ENCODE peak calls at places on chromosome 4, in ten cellular contexts. One of them, this sample, is unnamed.

GRCh38 chr4:8689741-8690140 is 97.2 kb downstream of the CPZ start:
- DNase-seq in chondrocyte: no peak
- DNase-seq in HS-5: no peak
- DNase-seq in stimulated activated CD8-positive, alpha-beta memory T cell treated with anti-CD3 and anti-CD28 coated beads, Interleukin-7, amount 100 ng/mL, for 1 hour: no peak
- DNase-seq in activated CD4-positive, alpha-beta memory T cell treated with anti-CD3 and anti-CD28 coated beads, Interleukin-2, amount 10 ng/mL, durations not matched to agents 7 days and 5 days: no peak
- DNase-seq in NT2/D1: no peak
- DNase-seq in choroid plexus epithelial cell: no peak
- DNase-seq in cardiac muscle cell: no peak
- DNase-seq in activated B cell treated with CpG ODN at 0.5 μM for 24 hours: no peak
- DNase-seq in T-helper 9 cell: no peak
- DNase-seq in this sample: no peak

GRCh38 chr4:152398060-152398459 is 137.8 kb downstream of the FBXW7 start:
- DNase-seq in chondrocyte: no peak
- DNase-seq in HS-5: no peak
- DNase-seq in stimulated activated CD8-positive, alpha-beta memory T cell treated with anti-CD3 and anti-CD28 coated beads, Interleukin-7, amount 100 ng/mL, for 1 hour: no peak
- DNase-seq in activated CD4-positive, alpha-beta memory T cell treated with anti-CD3 and anti-CD28 coated beads, Interleukin-2, amount 10 ng/mL, durations not matched to agents 7 days and 5 days: no peak
- DNase-seq in NT2/D1: no peak
- DNase-seq in choroid plexus epithelial cell: peak
- DNase-seq in cardiac muscle cell: peak
- DNase-seq in activated B cell treated with CpG ODN at 0.5 μM for 24 hours: no peak
- DNase-seq in T-helper 9 cell: no peak
- DNase-seq in this sample: no peak

GRCh38 chr4:108433832-108434231 is 186.5 kb upstream of the RPL34 start:
- DNase-seq in chondrocyte: no peak
- DNase-seq in HS-5: no peak
- DNase-seq in stimulated activated CD8-positive, alpha-beta memory T cell treated with anti-CD3 and anti-CD28 coated beads, Interleukin-7, amount 100 ng/mL, for 1 hour: peak
- DNase-seq in activated CD4-positive, alpha-beta memory T cell treated with anti-CD3 and anti-CD28 coated beads, Interleukin-2, amount 10 ng/mL, durations not matched to agents 7 days and 5 days: peak
- DNase-seq in NT2/D1: no peak
- DNase-seq in choroid plexus epithelial cell: peak
- DNase-seq in cardiac muscle cell: no peak
- DNase-seq in activated B cell treated with CpG ODN at 0.5 μM for 24 hours: no peak
- DNase-seq in T-helper 9 cell: no peak
- DNase-seq in this sample: no peak

GRCh38 chr4:32745351-32745750 is 2025.2 kb downstream of the PCDH7 start:
- DNase-seq in chondrocyte: no peak
- DNase-seq in HS-5: no peak
- DNase-seq in stimulated activated CD8-positive, alpha-beta memory T cell treated with anti-CD3 and anti-CD28 coated beads, Interleukin-7, amount 100 ng/mL, for 1 hour: no peak
- DNase-seq in activated CD4-positive, alpha-beta memory T cell treated with anti-CD3 and anti-CD28 coated beads, Interleukin-2, amount 10 ng/mL, durations not matched to agents 7 days and 5 days: no peak
- DNase-seq in NT2/D1: no peak
- DNase-seq in choroid plexus epithelial cell: no peak
- DNase-seq in cardiac muscle cell: no peak
- DNase-seq in activated B cell treated with CpG ODN at 0.5 μM for 24 hours: no peak
- DNase-seq in T-helper 9 cell: no peak
- DNase-seq in this sample: no peak

GRCh38 chr4:145260091-145260490 is 79.7 kb upstream of the OTUD4 start:
- DNase-seq in chondrocyte: no peak
- DNase-seq in HS-5: no peak
- DNase-seq in stimulated activated CD8-positive, alpha-beta memory T cell treated with anti-CD3 and anti-CD28 coated beads, Interleukin-7, amount 100 ng/mL, for 1 hour: no peak
- DNase-seq in activated CD4-positive, alpha-beta memory T cell treated with anti-CD3 and anti-CD28 coated beads, Interleukin-2, amount 10 ng/mL, durations not matched to agents 7 days and 5 days: no peak
- DNase-seq in NT2/D1: peak
- DNase-seq in choroid plexus epithelial cell: no peak
- DNase-seq in cardiac muscle cell: no peak
- DNase-seq in activated B cell treated with CpG ODN at 0.5 μM for 24 hours: no peak
- DNase-seq in T-helper 9 cell: no peak
- DNase-seq in this sample: no peak

GRCh38 chr4:131288441-131288840 is 1860.7 kb upstream of the PCDH10 start:
- DNase-seq in chondrocyte: no peak
- DNase-seq in HS-5: no peak
- DNase-seq in stimulated activated CD8-positive, alpha-beta memory T cell treated with anti-CD3 and anti-CD28 coated beads, Interleukin-7, amount 100 ng/mL, for 1 hour: no peak
- DNase-seq in activated CD4-positive, alpha-beta memory T cell treated with anti-CD3 and anti-CD28 coated beads, Interleukin-2, amount 10 ng/mL, durations not matched to agents 7 days and 5 days: no peak
- DNase-seq in NT2/D1: no peak
- DNase-seq in choroid plexus epithelial cell: no peak
- DNase-seq in cardiac muscle cell: no peak
- DNase-seq in activated B cell treated with CpG ODN at 0.5 μM for 24 hours: no peak
- DNase-seq in T-helper 9 cell: no peak
- DNase-seq in this sample: no peak

GRCh38 chr4:97150966-97151365 is 992.3 kb downstream of the STPG2 start:
- DNase-seq in chondrocyte: no peak
- DNase-seq in HS-5: no peak
- DNase-seq in stimulated activated CD8-positive, alpha-beta memory T cell treated with anti-CD3 and anti-CD28 coated beads, Interleukin-7, amount 100 ng/mL, for 1 hour: no peak
- DNase-seq in activated CD4-positive, alpha-beta memory T cell treated with anti-CD3 and anti-CD28 coated beads, Interleukin-2, amount 10 ng/mL, durations not matched to agents 7 days and 5 days: no peak
- DNase-seq in NT2/D1: no peak
- DNase-seq in choroid plexus epithelial cell: no peak
- DNase-seq in cardiac muscle cell: no peak
- DNase-seq in activated B cell treated with CpG ODN at 0.5 μM for 24 hours: no peak
- DNase-seq in T-helper 9 cell: no peak
- DNase-seq in this sample: no peak

GRCh38 chr4:53116959-53117358 is 248.9 kb downstream of the SCFD2 start:
- DNase-seq in chondrocyte: no peak
- DNase-seq in HS-5: no peak
- DNase-seq in stimulated activated CD8-positive, alpha-beta memory T cell treated with anti-CD3 and anti-CD28 coated beads, Interleukin-7, amount 100 ng/mL, for 1 hour: no peak
- DNase-seq in activated CD4-positive, alpha-beta memory T cell treated with anti-CD3 and anti-CD28 coated beads, Interleukin-2, amount 10 ng/mL, durations not matched to agents 7 days and 5 days: no peak
- DNase-seq in NT2/D1: no peak
- DNase-seq in choroid plexus epithelial cell: peak
- DNase-seq in cardiac muscle cell: peak
- DNase-seq in activated B cell treated with CpG ODN at 0.5 μM for 24 hours: no peak
- DNase-seq in T-helper 9 cell: no peak
- DNase-seq in this sample: no peak

GRCh38 chr4:140115140-140115539 is 38.8 kb downstream of the MAML3 start:
- DNase-seq in chondrocyte: no peak
- DNase-seq in HS-5: no peak
- DNase-seq in stimulated activated CD8-positive, alpha-beta memory T cell treated with anti-CD3 and anti-CD28 coated beads, Interleukin-7, amount 100 ng/mL, for 1 hour: no peak
- DNase-seq in activated CD4-positive, alpha-beta memory T cell treated with anti-CD3 and anti-CD28 coated beads, Interleukin-2, amount 10 ng/mL, durations not matched to agents 7 days and 5 days: no peak
- DNase-seq in NT2/D1: no peak
- DNase-seq in choroid plexus epithelial cell: no peak
- DNase-seq in cardiac muscle cell: no peak
- DNase-seq in activated B cell treated with CpG ODN at 0.5 μM for 24 hours: no peak
- DNase-seq in T-helper 9 cell: no peak
- DNase-seq in this sample: no peak

GRCh38 chr4:182265881-182266280 is 22.7 kb downstream of the TENM3 start:
- DNase-seq in chondrocyte: no peak
- DNase-seq in HS-5: no peak
- DNase-seq in stimulated activated CD8-positive, alpha-beta memory T cell treated with anti-CD3 and anti-CD28 coated beads, Interleukin-7, amount 100 ng/mL, for 1 hour: no peak
- DNase-seq in activated CD4-positive, alpha-beta memory T cell treated with anti-CD3 and anti-CD28 coated beads, Interleukin-2, amount 10 ng/mL, durations not matched to agents 7 days and 5 days: no peak
- DNase-seq in NT2/D1: peak
- DNase-seq in choroid plexus epithelial cell: no peak
- DNase-seq in cardiac muscle cell: no peak
- DNase-seq in activated B cell treated with CpG ODN at 0.5 μM for 24 hours: no peak
- DNase-seq in T-helper 9 cell: no peak
- DNase-seq in this sample: no peak

GRCh38 chr4:76758290-76758882 is 139.6 kb downstream of the SOWAHB start:
- DNase-seq in chondrocyte: no peak
- DNase-seq in HS-5: peak
- DNase-seq in stimulated activated CD8-positive, alpha-beta memory T cell treated with anti-CD3 and anti-CD28 coated beads, Interleukin-7, amount 100 ng/mL, for 1 hour: no peak
- DNase-seq in activated CD4-positive, alpha-beta memory T cell treated with anti-CD3 and anti-CD28 coated beads, Interleukin-2, amount 10 ng/mL, durations not matched to agents 7 days and 5 days: no peak
- DNase-seq in NT2/D1: peak
- DNase-seq in choroid plexus epithelial cell: peak
- DNase-seq in cardiac muscle cell: peak
- DNase-seq in activated B cell treated with CpG ODN at 0.5 μM for 24 hours: no peak
- DNase-seq in T-helper 9 cell: no peak
- DNase-seq in this sample: no peak

GRCh38 chr4:154464654-154465053 is 26.9 kb downstream of the DCHS2 start:
- DNase-seq in chondrocyte: no peak
- DNase-seq in HS-5: no peak
- DNase-seq in stimulated activated CD8-positive, alpha-beta memory T cell treated with anti-CD3 and anti-CD28 coated beads, Interleukin-7, amount 100 ng/mL, for 1 hour: no peak
- DNase-seq in activated CD4-positive, alpha-beta memory T cell treated with anti-CD3 and anti-CD28 coated beads, Interleukin-2, amount 10 ng/mL, durations not matched to agents 7 days and 5 days: no peak
- DNase-seq in NT2/D1: no peak
- DNase-seq in choroid plexus epithelial cell: no peak
- DNase-seq in cardiac muscle cell: no peak
- DNase-seq in activated B cell treated with CpG ODN at 0.5 μM for 24 hours: no peak
- DNase-seq in T-helper 9 cell: no peak
- DNase-seq in this sample: no peak

GRCh38 chr4:57351716-57352115 is 241.5 kb upstream of the IGFBP7 start:
- DNase-seq in chondrocyte: no peak
- DNase-seq in HS-5: no peak
- DNase-seq in stimulated activated CD8-positive, alpha-beta memory T cell treated with anti-CD3 and anti-CD28 coated beads, Interleukin-7, amount 100 ng/mL, for 1 hour: no peak
- DNase-seq in activated CD4-positive, alpha-beta memory T cell treated with anti-CD3 and anti-CD28 coated beads, Interleukin-2, amount 10 ng/mL, durations not matched to agents 7 days and 5 days: no peak
- DNase-seq in NT2/D1: no peak
- DNase-seq in choroid plexus epithelial cell: no peak
- DNase-seq in cardiac muscle cell: no peak
- DNase-seq in activated B cell treated with CpG ODN at 0.5 μM for 24 hours: no peak
- DNase-seq in T-helper 9 cell: no peak
- DNase-seq in this sample: no peak

GRCh38 chr4:103402198-103402597 is 204.1 kb upstream of the CENPE start:
- DNase-seq in chondrocyte: no peak
- DNase-seq in HS-5: no peak
- DNase-seq in stimulated activated CD8-positive, alpha-beta memory T cell treated with anti-CD3 and anti-CD28 coated beads, Interleukin-7, amount 100 ng/mL, for 1 hour: no peak
- DNase-seq in activated CD4-positive, alpha-beta memory T cell treated with anti-CD3 and anti-CD28 coated beads, Interleukin-2, amount 10 ng/mL, durations not matched to agents 7 days and 5 days: no peak
- DNase-seq in NT2/D1: no peak
- DNase-seq in choroid plexus epithelial cell: no peak
- DNase-seq in cardiac muscle cell: no peak
- DNase-seq in activated B cell treated with CpG ODN at 0.5 μM for 24 hours: no peak
- DNase-seq in T-helper 9 cell: no peak
- DNase-seq in this sample: no peak

GRCh38 chr4:1842993-1843448 is 12.9 kb downstream of the LETM1 start:
- DNase-seq in chondrocyte: no peak
- DNase-seq in HS-5: peak
- DNase-seq in stimulated activated CD8-positive, alpha-beta memory T cell treated with anti-CD3 and anti-CD28 coated beads, Interleukin-7, amount 100 ng/mL, for 1 hour: no peak
- DNase-seq in activated CD4-positive, alpha-beta memory T cell treated with anti-CD3 and anti-CD28 coated beads, Interleukin-2, amount 10 ng/mL, durations not matched to agents 7 days and 5 days: no peak
- DNase-seq in NT2/D1: no peak
- DNase-seq in choroid plexus epithelial cell: peak
- DNase-seq in cardiac muscle cell: peak
- DNase-seq in activated B cell treated with CpG ODN at 0.5 μM for 24 hours: no peak
- DNase-seq in T-helper 9 cell: no peak
- DNase-seq in this sample: no peak

GRCh38 chr4:107733431-107733925 is 13.4 kb upstream of the PAPSS1 start:
- DNase-seq in chondrocyte: no peak
- DNase-seq in HS-5: no peak
- DNase-seq in stimulated activated CD8-positive, alpha-beta memory T cell treated with anti-CD3 and anti-CD28 coated beads, Interleukin-7, amount 100 ng/mL, for 1 hour: no peak
- DNase-seq in activated CD4-positive, alpha-beta memory T cell treated with anti-CD3 and anti-CD28 coated beads, Interleukin-2, amount 10 ng/mL, durations not matched to agents 7 days and 5 days: no peak
- DNase-seq in NT2/D1: no peak
- DNase-seq in choroid plexus epithelial cell: no peak
- DNase-seq in cardiac muscle cell: no peak
- DNase-seq in activated B cell treated with CpG ODN at 0.5 μM for 24 hours: no peak
- DNase-seq in T-helper 9 cell: no peak
- DNase-seq in this sample: no peak

GRCh38 chr4:181870326-181870725 is 372.9 kb upstream of the TENM3 start:
- DNase-seq in chondrocyte: no peak
- DNase-seq in HS-5: peak
- DNase-seq in stimulated activated CD8-positive, alpha-beta memory T cell treated with anti-CD3 and anti-CD28 coated beads, Interleukin-7, amount 100 ng/mL, for 1 hour: no peak
- DNase-seq in activated CD4-positive, alpha-beta memory T cell treated with anti-CD3 and anti-CD28 coated beads, Interleukin-2, amount 10 ng/mL, durations not matched to agents 7 days and 5 days: no peak
- DNase-seq in NT2/D1: no peak
- DNase-seq in choroid plexus epithelial cell: peak
- DNase-seq in cardiac muscle cell: no peak
- DNase-seq in activated B cell treated with CpG ODN at 0.5 μM for 24 hours: no peak
- DNase-seq in T-helper 9 cell: no peak
- DNase-seq in this sample: no peak

GRCh38 chr4:51842167-51842553 is 793 bp upstream of the DCUN1D4 start:
- DNase-seq in chondrocyte: no peak
- DNase-seq in HS-5: no peak
- DNase-seq in stimulated activated CD8-positive, alpha-beta memory T cell treated with anti-CD3 and anti-CD28 coated beads, Interleukin-7, amount 100 ng/mL, for 1 hour: no peak
- DNase-seq in activated CD4-positive, alpha-beta memory T cell treated with anti-CD3 and anti-CD28 coated beads, Interleukin-2, amount 10 ng/mL, durations not matched to agents 7 days and 5 days: peak
- DNase-seq in NT2/D1: no peak
- DNase-seq in choroid plexus epithelial cell: peak
- DNase-seq in cardiac muscle cell: peak
- DNase-seq in activated B cell treated with CpG ODN at 0.5 μM for 24 hours: peak
- DNase-seq in T-helper 9 cell: no peak
- DNase-seq in this sample: no peak

GRCh38 chr4:83664071-83664470 is 128.2 kb downstream of the GPAT3 start:
- DNase-seq in chondrocyte: no peak
- DNase-seq in HS-5: no peak
- DNase-seq in stimulated activated CD8-positive, alpha-beta memory T cell treated with anti-CD3 and anti-CD28 coated beads, Interleukin-7, amount 100 ng/mL, for 1 hour: no peak
- DNase-seq in activated CD4-positive, alpha-beta memory T cell treated with anti-CD3 and anti-CD28 coated beads, Interleukin-2, amount 10 ng/mL, durations not matched to agents 7 days and 5 days: no peak
- DNase-seq in NT2/D1: no peak
- DNase-seq in choroid plexus epithelial cell: no peak
- DNase-seq in cardiac muscle cell: no peak
- DNase-seq in activated B cell treated with CpG ODN at 0.5 μM for 24 hours: no peak
- DNase-seq in T-helper 9 cell: no peak
- DNase-seq in this sample: no peak

GRCh38 chr4:1684756-1685603 is 867 bp upstream of the FAM53A start:
- DNase-seq in chondrocyte: peak
- DNase-seq in HS-5: no peak
- DNase-seq in stimulated activated CD8-positive, alpha-beta memory T cell treated with anti-CD3 and anti-CD28 coated beads, Interleukin-7, amount 100 ng/mL, for 1 hour: no peak
- DNase-seq in activated CD4-positive, alpha-beta memory T cell treated with anti-CD3 and anti-CD28 coated beads, Interleukin-2, amount 10 ng/mL, durations not matched to agents 7 days and 5 days: no peak
- DNase-seq in NT2/D1: no peak
- DNase-seq in choroid plexus epithelial cell: no peak
- DNase-seq in cardiac muscle cell: no peak
- DNase-seq in activated B cell treated with CpG ODN at 0.5 μM for 24 hours: no peak
- DNase-seq in T-helper 9 cell: no peak
- DNase-seq in this sample: no peak

GRCh38 chr4:102627831-102628523 is 126.8 kb downstream of the NFKB1 start:
- DNase-seq in chondrocyte: no peak
- DNase-seq in HS-5: no peak
- DNase-seq in stimulated activated CD8-positive, alpha-beta memory T cell treated with anti-CD3 and anti-CD28 coated beads, Interleukin-7, amount 100 ng/mL, for 1 hour: no peak
- DNase-seq in activated CD4-positive, alpha-beta memory T cell treated with anti-CD3 and anti-CD28 coated beads, Interleukin-2, amount 10 ng/mL, durations not matched to agents 7 days and 5 days: no peak
- DNase-seq in NT2/D1: no peak
- DNase-seq in choroid plexus epithelial cell: peak
- DNase-seq in cardiac muscle cell: peak
- DNase-seq in activated B cell treated with CpG ODN at 0.5 μM for 24 hours: no peak
- DNase-seq in T-helper 9 cell: no peak
- DNase-seq in this sample: peak

GRCh38 chr4:129950217-129950616 is 854.3 kb downstream of the C4orf33 start:
- DNase-seq in chondrocyte: no peak
- DNase-seq in HS-5: no peak
- DNase-seq in stimulated activated CD8-positive, alpha-beta memory T cell treated with anti-CD3 and anti-CD28 coated beads, Interleukin-7, amount 100 ng/mL, for 1 hour: no peak
- DNase-seq in activated CD4-positive, alpha-beta memory T cell treated with anti-CD3 and anti-CD28 coated beads, Interleukin-2, amount 10 ng/mL, durations not matched to agents 7 days and 5 days: no peak
- DNase-seq in NT2/D1: no peak
- DNase-seq in choroid plexus epithelial cell: no peak
- DNase-seq in cardiac muscle cell: no peak
- DNase-seq in activated B cell treated with CpG ODN at 0.5 μM for 24 hours: no peak
- DNase-seq in T-helper 9 cell: no peak
- DNase-seq in this sample: no peak

GRCh38 chr4:2259036-2259540 is 2.8 kb downstream of the MXD4 start:
- DNase-seq in chondrocyte: peak
- DNase-seq in HS-5: no peak
- DNase-seq in stimulated activated CD8-positive, alpha-beta memory T cell treated with anti-CD3 and anti-CD28 coated beads, Interleukin-7, amount 100 ng/mL, for 1 hour: no peak
- DNase-seq in activated CD4-positive, alpha-beta memory T cell treated with anti-CD3 and anti-CD28 coated beads, Interleukin-2, amount 10 ng/mL, durations not matched to agents 7 days and 5 days: no peak
- DNase-seq in NT2/D1: no peak
- DNase-seq in choroid plexus epithelial cell: no peak
- DNase-seq in cardiac muscle cell: no peak
- DNase-seq in activated B cell treated with CpG ODN at 0.5 μM for 24 hours: peak
- DNase-seq in T-helper 9 cell: no peak
- DNase-seq in this sample: no peak

GRCh38 chr4:3193531-3194203 is 55.3 kb upstream of the MSANTD1 start:
- DNase-seq in chondrocyte: no peak
- DNase-seq in HS-5: no peak
- DNase-seq in stimulated activated CD8-positive, alpha-beta memory T cell treated with anti-CD3 and anti-CD28 coated beads, Interleukin-7, amount 100 ng/mL, for 1 hour: no peak
- DNase-seq in activated CD4-positive, alpha-beta memory T cell treated with anti-CD3 and anti-CD28 coated beads, Interleukin-2, amount 10 ng/mL, durations not matched to agents 7 days and 5 days: no peak
- DNase-seq in NT2/D1: no peak
- DNase-seq in choroid plexus epithelial cell: peak
- DNase-seq in cardiac muscle cell: peak
- DNase-seq in activated B cell treated with CpG ODN at 0.5 μM for 24 hours: no peak
- DNase-seq in T-helper 9 cell: no peak
- DNase-seq in this sample: no peak

GRCh38 chr4:151862766-151863165 is 102.0 kb upstream of the GATB start:
- DNase-seq in chondrocyte: no peak
- DNase-seq in HS-5: peak
- DNase-seq in stimulated activated CD8-positive, alpha-beta memory T cell treated with anti-CD3 and anti-CD28 coated beads, Interleukin-7, amount 100 ng/mL, for 1 hour: no peak
- DNase-seq in activated CD4-positive, alpha-beta memory T cell treated with anti-CD3 and anti-CD28 coated beads, Interleukin-2, amount 10 ng/mL, durations not matched to agents 7 days and 5 days: no peak
- DNase-seq in NT2/D1: no peak
- DNase-seq in choroid plexus epithelial cell: no peak
- DNase-seq in cardiac muscle cell: no peak
- DNase-seq in activated B cell treated with CpG ODN at 0.5 μM for 24 hours: no peak
- DNase-seq in T-helper 9 cell: no peak
- DNase-seq in this sample: no peak

GRCh38 chr4:74793757-74794340 is 474 bp downstream of the BTC start:
- DNase-seq in chondrocyte: no peak
- DNase-seq in HS-5: no peak
- DNase-seq in stimulated activated CD8-positive, alpha-beta memory T cell treated with anti-CD3 and anti-CD28 coated beads, Interleukin-7, amount 100 ng/mL, for 1 hour: no peak
- DNase-seq in activated CD4-positive, alpha-beta memory T cell treated with anti-CD3 and anti-CD28 coated beads, Interleukin-2, amount 10 ng/mL, durations not matched to agents 7 days and 5 days: peak
- DNase-seq in NT2/D1: peak
- DNase-seq in choroid plexus epithelial cell: peak
- DNase-seq in cardiac muscle cell: peak
- DNase-seq in activated B cell treated with CpG ODN at 0.5 μM for 24 hours: no peak
- DNase-seq in T-helper 9 cell: no peak
- DNase-seq in this sample: peak

GRCh38 chr4:86891785-86892638 is at the start of gene C4orf36:
- DNase-seq in chondrocyte: no peak
- DNase-seq in HS-5: no peak
- DNase-seq in stimulated activated CD8-positive, alpha-beta memory T cell treated with anti-CD3 and anti-CD28 coated beads, Interleukin-7, amount 100 ng/mL, for 1 hour: no peak
- DNase-seq in activated CD4-positive, alpha-beta memory T cell treated with anti-CD3 and anti-CD28 coated beads, Interleukin-2, amount 10 ng/mL, durations not matched to agents 7 days and 5 days: peak
- DNase-seq in NT2/D1: peak
- DNase-seq in choroid plexus epithelial cell: no peak
- DNase-seq in cardiac muscle cell: peak
- DNase-seq in activated B cell treated with CpG ODN at 0.5 μM for 24 hours: peak
- DNase-seq in T-helper 9 cell: peak
- DNase-seq in this sample: peak

GRCh38 chr4:83387922-83388676 is 53.5 kb upstream of the HPSE start:
- DNase-seq in chondrocyte: no peak
- DNase-seq in HS-5: no peak
- DNase-seq in stimulated activated CD8-positive, alpha-beta memory T cell treated with anti-CD3 and anti-CD28 coated beads, Interleukin-7, amount 100 ng/mL, for 1 hour: no peak
- DNase-seq in activated CD4-positive, alpha-beta memory T cell treated with anti-CD3 and anti-CD28 coated beads, Interleukin-2, amount 10 ng/mL, durations not matched to agents 7 days and 5 days: peak
- DNase-seq in NT2/D1: no peak
- DNase-seq in choroid plexus epithelial cell: peak
- DNase-seq in cardiac muscle cell: peak
- DNase-seq in activated B cell treated with CpG ODN at 0.5 μM for 24 hours: no peak
- DNase-seq in T-helper 9 cell: no peak
- DNase-seq in this sample: no peak

This sample was measured in RWPE2.